ENCODE peak calls at places on chromosomes 7 and 10, in ten cellular contexts. E is CD8-positive, alpha-beta T cell; T is progenitor cell of endocrine pancreas; X is CD4-positive, alpha-beta T cell; H is GM20000; N is esophagus squamous epithelium; R is heart left ventricle; L is GM13977; B is H9; W is Panc1. G is an unnamed sample.
A peak's percentile ranks its signal among the peaks of the same experiment; 100 is the strongest.

GRCh38 chr10:79608505-79609375 is 2.0 kb upstream of the SFTPA1 start:
- DNase-seq in E (no peak), T (peak; percentile 37), X (no peak), H (peak; percentile 35), N (no peak), R (no peak), L (peak; percentile 46), B (peak; percentile 68), W (no peak), G (peak; percentile 36)

GRCh38 chr7:110186334-110186733 is 904.6 kb upstream of the LRRN3 start:
- DNase-seq in E (no peak), T (no peak), X (no peak), H (no peak), N (no peak), R (no peak), L (no peak), B (no peak), W (no peak), G (no peak)

GRCh38 chr7:31123726-31124125 is 71.6 kb downstream of the ADCYAP1R1 start:
- DNase-seq in E (no peak), T (no peak), X (no peak), H (no peak), N (no peak), R (no peak), L (no peak), B (no peak), W (no peak), G (no peak)

GRCh38 chr10:71726673-71727428 is 7.3 kb upstream of the C10orf105 start:
- DNase-seq in E (no peak), T (no peak), X (no peak), H (peak; percentile 57), N (no peak), R (no peak), L (peak; percentile 57), B (no peak), W (no peak), G (no peak)

GRCh38 chr7:34181271-34181958 is 276.1 kb downstream of the BMPER start:
- DNase-seq in E (no peak), T (no peak), X (no peak), H (no peak), N (no peak), R (no peak), L (no peak), B (no peak), W (no peak), G (no peak)

GRCh38 chr10:43265799-43266721 is 805 bp downstream of the RASGEF1A start:
- DNase-seq in E (peak; percentile 34), T (peak; percentile 39), X (peak; percentile 38), H (peak; percentile 35), N (no peak), R (no peak), L (peak; percentile 45), B (peak; percentile 65), W (peak; percentile 30), G (no peak)

GRCh38 chr10:87960230-87960629 is 96.8 kb downstream of the PTEN start:
- DNase-seq in E (no peak), T (no peak), X (no peak), H (no peak), N (no peak), R (no peak), L (no peak), B (no peak), W (peak; percentile 74), G (no peak)

GRCh38 chr10:89550509-89550908 is 15.1 kb upstream of the SLC16A12 start:
- DNase-seq in E (no peak), T (no peak), X (no peak), H (no peak), N (no peak), R (peak; percentile 69), L (no peak), B (no peak), W (no peak), G (no peak)

GRCh38 chr10:80986596-80986995 is 448.9 kb downstream of the SH2D4B start:
- DNase-seq in E (no peak), T (no peak), X (no peak), H (no peak), N (no peak), R (no peak), L (no peak), B (no peak), W (no peak), G (no peak)

GRCh38 chr7:150901160-150902035 is 49.1 kb downstream of the AOC1 start:
- DNase-seq in E (no peak), T (no peak), X (no peak), H (no peak), N (no peak), R (no peak), L (no peak), B (no peak), W (no peak), G (peak; percentile 16)

GRCh38 chr10:99709480-99710229 is 22.3 kb downstream of the COX15 start:
- DNase-seq in E (no peak), T (no peak), X (no peak), H (peak; percentile 30), N (no peak), R (no peak), L (peak; percentile 48), B (peak; percentile 40), W (no peak), G (no peak)

GRCh38 chr10:131269776-131270460 is 41.6 kb downstream of the TCERG1L start:
- DNase-seq in E (no peak), T (no peak), X (no peak), H (no peak), N (no peak), R (no peak), L (no peak), B (no peak), W (no peak), G (no peak)

GRCh38 chr10:91856637-91857036 is 52.6 kb downstream of the FGFBP3 start:
- DNase-seq in E (no peak), T (no peak), X (no peak), H (no peak), N (no peak), R (no peak), L (no peak), B (no peak), W (peak; percentile 8), G (no peak)

GRCh38 chr10:34156781-34157425 is 658.2 kb downstream of the PARD3 start:
- DNase-seq in E (no peak), T (no peak), X (no peak), H (no peak), N (no peak), R (no peak), L (no peak), B (no peak), W (no peak), G (no peak)

GRCh38 chr10:117352724-117353123 is 22.5 kb downstream of the PDZD8 start:
- DNase-seq in E (no peak), T (no peak), X (no peak), H (no peak), N (no peak), R (no peak), L (no peak), B (no peak), W (no peak), G (no peak)

GRCh38 chr7:41275255-41275654 is 427.6 kb downstream of the INHBA start:
- DNase-seq in E (no peak), T (no peak), X (no peak), H (no peak), N (no peak), R (no peak), L (no peak), B (no peak), W (no peak), G (no peak)
- TF ChIP-seq CTCF in E (no peak), T (no peak), X (no peak), H (no peak), N (no peak), R (no peak), L (no peak), B (no peak), W (no peak), G (no peak)

GRCh38 chr10:102814873-102815661 is 22.1 kb downstream of the CYP17A1 start:
- DNase-seq in E (no peak), T (no peak), X (no peak), H (no peak), N (no peak), R (peak; percentile 77), L (no peak), B (peak; percentile 45), W (no peak), G (no peak)
- TF ChIP-seq CTCF in E (no peak), T (no peak), X (no peak), H (no peak), N (no peak), R (no peak), L (no peak), B (no peak), W (no peak), G (no peak)

GRCh38 chr10:51804861-51805260 is 105.5 kb upstream of the CSTF2T start:
- DNase-seq in E (no peak), T (no peak), X (no peak), H (no peak), N (no peak), R (no peak), L (no peak), B (no peak), W (no peak), G (no peak)

GRCh38 chr10:51800725-51801455 is 101.5 kb upstream of the CSTF2T start:
- DNase-seq in E (no peak), T (no peak), X (no peak), H (no peak), N (no peak), R (no peak), L (no peak), B (no peak), W (no peak), G (no peak)

GRCh38 chr10:51800121-51800520 is 100.7 kb upstream of the CSTF2T start:
- DNase-seq in E (no peak), T (no peak), X (no peak), H (no peak), N (no peak), R (no peak), L (no peak), B (no peak), W (no peak), G (no peak)

GRCh38 chr10:51806079-51806835 is 106.9 kb upstream of the CSTF2T start:
- DNase-seq in E (no peak), T (no peak), X (no peak), H (no peak), N (no peak), R (no peak), L (no peak), B (no peak), W (no peak), G (no peak)

DNA sequence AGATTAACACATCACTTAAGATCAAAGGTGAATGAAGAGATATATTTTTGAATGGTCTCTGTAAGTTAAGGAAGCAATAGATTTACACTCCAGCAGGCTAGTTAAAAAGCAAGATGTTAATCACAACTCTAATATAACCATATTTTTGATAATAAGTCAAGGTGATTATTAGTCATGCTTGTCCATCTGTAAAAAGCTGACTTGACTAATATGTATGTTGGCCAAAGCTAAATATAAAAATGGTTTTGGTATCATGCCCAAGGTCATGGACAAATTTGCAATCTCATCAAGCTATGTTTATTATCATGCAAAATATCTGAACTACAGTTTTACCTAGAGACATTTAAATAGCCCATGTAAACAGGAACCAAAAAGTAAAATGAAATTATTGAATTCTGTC is 102.6 kb upstream of the CSTF2T start:
- DNase-seq in E (no peak), T (no peak), X (no peak), H (no peak), N (no peak), R (no peak), L (no peak), B (no peak), W (no peak), G (no peak)
- TF ChIP-seq CTCF in E (no peak), T (no peak), X (no peak), H (no peak), N (no peak), R (no peak), L (no peak), B (no peak), W (no peak), G (no peak)

GRCh38 chr7:96414931-96415292 is 93.0 kb upstream of the SLC25A13 start:
- DNase-seq in E (peak; percentile 7), T (no peak), X (no peak), H (peak; percentile 37), N (no peak), R (no peak), L (peak; percentile 45), B (peak; percentile 49), W (peak; percentile 62), G (peak; percentile 40)
- TF ChIP-seq CTCF in E (peak; percentile 31), T (peak; percentile 68), X (peak; percentile 46), H (peak; percentile 65), N (peak; percentile 90), R (peak; percentile 33), L (peak; percentile 84), B (peak; percentile 89), W (peak; percentile 88), G (peak; percentile 84)